ENCODE peak calls at places on chromosomes 1 and 21, in ten cellular contexts. N is GM12865; A is CD4-positive, alpha-beta T cell; J is MCF 10A; D is foreskin keratinocyte; X is dorsolateral prefrontal cortex; B is heart left ventricle; C is Calu3; F is B cell; W is astrocyte of the spinal cord. M is an unnamed sample.

GRCh38 chr21:36321325-36322082 is 1.5 kb downstream of the MORC3 start:
- DNase-seq in N (peak; percentile 28), A (no peak), J (peak; percentile 43), D (no peak), X (no peak), B (no peak), C (no peak), F (no peak), W (peak; percentile 31), M (no peak)

GRCh38 chr1:14037101-14037807 is 337.3 kb downstream of the PRDM2 start:
- DNase-seq in N (no peak), A (no peak), J (no peak), D (no peak), X (no peak), B (no peak), C (no peak), F (no peak), W (no peak), M (no peak)

GRCh38 chr1:189103956-189104355 is 1373.7 kb downstream of the BRINP3 start:
- DNase-seq in N (no peak), A (no peak), J (no peak), D (peak; percentile 2), X (no peak), B (no peak), C (no peak), F (no peak), W (peak; percentile 8), M (no peak)

GRCh38 chr21:37257526-37257966 is 9.6 kb downstream of the VPS26C start:
- DNase-seq in N (no peak), A (no peak), J (peak; percentile 30), D (no peak), X (peak; percentile 7), B (no peak), C (peak; percentile 21), F (no peak), W (peak; percentile 32), M (no peak)

GRCh38 chr21:14513772-14514171 is 32.3 kb downstream of the SAMSN1 start:
- DNase-seq in N (no peak), A (no peak), J (no peak), D (no peak), X (no peak), B (no peak), C (no peak), F (no peak), W (no peak), M (no peak)

GRCh38 chr1:8706291-8706690 is 111.1 kb downstream of the RERE start:
- DNase-seq in N (no peak), A (no peak), J (no peak), D (no peak), X (no peak), B (no peak), C (no peak), F (no peak), W (no peak), M (no peak)

GRCh38 chr1:18149113-18149641 is 41.6 kb downstream of the IGSF21 start:
- DNase-seq in N (no peak), A (no peak), J (no peak), D (no peak), X (no peak), B (no peak), C (no peak), F (no peak), W (no peak), M (no peak)

GRCh38 chr1:92439291-92439690 is 47.4 kb downstream of the GFI1 start:
- DNase-seq in N (peak; percentile 31), A (no peak), J (no peak), D (no peak), X (no peak), B (no peak), C (no peak), F (no peak), W (no peak), M (no peak)

GRCh38 chr1:87765686-87766085 is 437.0 kb downstream of the LMO4 start:
- DNase-seq in N (no peak), A (no peak), J (peak; percentile 26), D (no peak), X (no peak), B (no peak), C (no peak), F (no peak), W (no peak), M (no peak)

GRCh38 chr1:240528566-240528965 is 83.4 kb downstream of the GREM2 start:
- DNase-seq in N (no peak), A (no peak), J (no peak), D (no peak), X (no peak), B (no peak), C (no peak), F (no peak), W (no peak), M (no peak)

GRCh38 chr1:221045842-221046831 is 166.9 kb downstream of the HLX start:
- DNase-seq in N (peak; percentile 90), A (no peak), J (no peak), D (no peak), X (no peak), B (no peak), C (no peak), F (peak; percentile 64), W (peak; percentile 43), M (no peak)

DNA sequence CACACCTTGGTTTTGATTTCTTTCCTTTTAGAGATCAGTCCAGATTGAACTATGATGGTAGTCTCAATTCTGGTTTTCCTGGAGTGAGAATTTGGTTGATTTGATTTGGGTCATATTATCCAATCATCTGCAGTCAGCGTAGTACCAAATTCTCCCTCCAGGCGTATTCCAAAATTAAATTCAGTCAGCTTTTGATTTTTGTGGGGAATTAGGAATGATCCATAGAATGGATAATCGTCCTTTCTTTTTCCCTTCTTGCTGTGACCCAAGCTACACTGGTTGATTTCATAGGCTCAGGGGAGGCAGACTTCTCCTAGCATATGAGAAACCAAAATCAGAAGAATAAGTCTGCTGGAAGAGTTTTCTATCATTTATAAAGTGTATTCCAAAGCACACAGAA is 4.9 kb downstream of the PRCC start:
- DNase-seq in N (no peak), A (no peak), J (no peak), D (no peak), X (no peak), B (no peak), C (no peak), F (no peak), W (no peak), M (no peak)
- TF ChIP-seq CTCF in N (no peak), A (no peak), J (peak; percentile 11), D (no peak), X (no peak), B (no peak), C (no peak), F (no peak), W (peak; percentile 6), M (no peak)

DNA sequence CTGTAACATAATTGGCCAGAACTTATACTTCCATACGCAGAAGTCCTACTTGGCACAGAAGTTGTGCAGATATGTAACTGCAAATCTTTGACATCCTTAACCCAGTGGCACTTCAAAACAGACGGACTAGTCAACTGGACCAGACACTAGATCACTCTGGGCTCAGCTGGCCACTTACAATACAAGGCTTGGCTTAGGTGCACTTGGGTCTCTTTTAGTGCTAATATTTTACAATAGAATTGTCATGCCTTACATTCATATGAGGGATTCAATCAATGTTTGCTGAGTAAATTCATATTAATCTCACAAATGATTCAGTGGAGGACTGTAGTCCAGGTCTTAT is 20.1 kb downstream of the XKR8 start:
- DNase-seq in N (no peak), A (no peak), J (no peak), D (no peak), X (no peak), B (no peak), C (no peak), F (no peak), W (no peak), M (no peak)
- TF ChIP-seq CTCF in N (no peak), A (no peak), J (no peak), D (no peak), X (no peak), B (no peak), C (no peak), F (peak; percentile 39), W (no peak), M (no peak)

DNA sequence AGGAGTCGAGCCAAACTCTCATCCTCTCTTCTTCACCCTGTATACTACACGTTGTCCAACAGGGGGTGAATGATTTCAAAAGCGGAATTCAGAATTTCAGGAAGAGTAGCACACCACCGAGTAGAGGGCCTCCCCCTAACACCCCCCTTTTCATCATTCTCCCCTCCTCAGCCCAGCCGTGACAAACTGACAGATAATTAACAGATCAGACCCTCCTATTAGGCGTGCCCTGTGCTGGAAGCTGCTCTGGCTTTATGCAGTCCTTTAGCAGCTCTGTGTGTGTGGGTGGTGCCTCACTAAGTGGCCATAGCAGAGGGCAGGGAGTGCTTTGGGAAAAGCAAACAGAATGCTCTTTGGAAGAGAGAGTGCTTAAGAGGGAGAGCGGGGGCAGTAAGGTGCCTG is 44.3 kb downstream of the PEX14 start:
- DNase-seq in N (no peak), A (no peak), J (no peak), D (no peak), X (no peak), B (no peak), C (no peak), F (no peak), W (no peak), M (peak; percentile 20)
- TF ChIP-seq CTCF in N (no peak), A (no peak), J (no peak), D (no peak), X (no peak), B (no peak), C (no peak), F (no peak), W (peak; percentile 14), M (peak; percentile 43)

GRCh38 chr1:217049081-217049480 is 325.9 kb upstream of the ESRRG start:
- DNase-seq in N (no peak), A (no peak), J (no peak), D (no peak), X (no peak), B (no peak), C (no peak), F (no peak), W (no peak), M (no peak)

GRCh38 chr1:217053666-217054065 is 330.4 kb upstream of the ESRRG start:
- DNase-seq in N (no peak), A (no peak), J (no peak), D (no peak), X (no peak), B (no peak), C (no peak), F (no peak), W (no peak), M (no peak)

GRCh38 chr1:217052196-217052595 is 329.0 kb upstream of the ESRRG start:
- DNase-seq in N (no peak), A (no peak), J (no peak), D (peak; percentile 81), X (no peak), B (no peak), C (no peak), F (no peak), W (no peak), M (no peak)

DNA sequence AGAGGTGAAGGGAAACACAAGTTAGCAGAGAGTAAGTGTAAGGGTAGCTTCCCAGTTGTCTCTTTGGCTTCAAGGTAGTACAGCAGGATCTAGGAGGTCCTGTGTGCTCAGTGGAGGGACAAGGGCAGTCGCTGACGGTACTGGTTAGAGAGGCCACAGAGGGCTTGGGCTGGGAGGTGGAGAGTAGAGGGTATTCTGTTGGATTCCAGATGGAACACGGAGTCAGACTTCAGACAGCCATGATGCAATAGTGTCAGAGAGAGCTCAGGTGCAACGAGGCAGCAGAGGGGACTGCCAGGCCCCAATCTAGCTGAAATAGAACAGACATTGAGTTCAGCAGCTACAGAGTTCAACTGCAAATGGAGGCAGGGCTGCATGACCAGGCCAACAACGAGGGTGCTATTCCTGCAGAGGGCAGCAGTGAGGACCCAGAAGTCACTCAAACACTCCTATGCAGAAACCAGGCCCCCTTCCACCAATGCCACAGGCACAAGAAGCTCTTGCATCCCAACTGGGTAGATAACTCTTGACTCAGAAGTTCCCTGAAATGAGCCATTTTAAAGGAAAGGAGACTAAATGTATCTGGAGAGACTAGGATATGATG is 325.0 kb upstream of the ESRRG start:
- DNase-seq in N (peak; percentile 37), A (no peak), J (peak; percentile 41), D (no peak), X (no peak), B (no peak), C (peak; percentile 24), F (no peak), W (no peak), M (no peak)
- TF ChIP-seq CTCF in N (peak; percentile 47), A (no peak), J (peak; percentile 19), D (peak; percentile 30), X (no peak), B (no peak), C (no peak), F (no peak), W (peak; percentile 11), M (peak; percentile 22)

M was measured in progenitor cell of endocrine pancreas.